ENCODE peak calls at places on chromosomes 11 and 22, in six cellular contexts. A, Y, D, K, I and Q are unnamed samples.

GRCh38 chr22:41584881-41585280 is 4.8 kb downstream of the PMM1 start:
- DNase-seq in A (no peak), Y (no peak), D (no peak), K (no peak), I (no peak), Q (no peak)

GRCh38 chr11:75966546-75967287 is 151.7 kb downstream of the UVRAG start:
- DNase-seq in A (peak), Y (peak), D (peak), K (no peak), I (no peak), Q (no peak)

GRCh38 chr11:17443423-17443822 is 33.2 kb downstream of the ABCC8 start:
- DNase-seq in A (no peak), Y (no peak), D (peak), K (no peak), I (no peak), Q (no peak)

GRCh38 chr11:62552931-62553838 is 6.6 kb upstream of the AHNAK start:
- DNase-seq in A (peak), Y (peak), D (peak), K (peak), I (peak), Q (no peak)

GRCh38 chr22:38167988-38168407 is 13.6 kb downstream of the PLA2G6 start:
- DNase-seq in A (no peak), Y (no peak), D (peak), K (peak), I (no peak), Q (no peak)

GRCh38 chr11:130882138-130882551 is 34.1 kb downstream of the SNX19 start:
- DNase-seq in A (no peak), Y (no peak), D (no peak), K (no peak), I (no peak), Q (no peak)

GRCh38 chr11:94525933-94526332 is 13.7 kb downstream of the C11orf97 start:
- DNase-seq in A (no peak), Y (peak), D (peak), K (peak), I (peak), Q (no peak)

GRCh38 chr11:28107331-28107725 is 628 bp downstream of the KIF18A start:
- DNase-seq in A (no peak), Y (peak), D (peak), K (no peak), I (no peak), Q (no peak)

GRCh38 chr22:31098633-31099110 is 8.7 kb downstream of the SELENOM start:
- DNase-seq in A (no peak), Y (no peak), D (no peak), K (peak), I (no peak), Q (no peak)

GRCh38 chr22:26330971-26331625 is 98.0 kb upstream of the ASPHD2 start:
- DNase-seq in A (no peak), Y (peak), D (peak), K (peak), I (no peak), Q (peak)

GRCh38 chr11:95230054-95231034 is 658 bp downstream of the SESN3 start:
- DNase-seq in A (no peak), Y (no peak), D (peak), K (no peak), I (peak), Q (peak)

GRCh38 chr22:29768052-29768680 is 997 bp downstream of the UQCR10 start:
- DNase-seq in A (no peak), Y (no peak), D (no peak), K (peak), I (no peak), Q (no peak)

GRCh38 chr11:118008271-118008903 is 22.2 kb downstream of the IL10RA start:
- DNase-seq in A (no peak), Y (no peak), D (peak), K (no peak), I (no peak), Q (no peak)

GRCh38 chr11:113077379-113077778 is 116.2 kb downstream of the NCAM1 start:
- DNase-seq in A (no peak), Y (no peak), D (no peak), K (no peak), I (no peak), Q (no peak)

GRCh38 chr11:86594746-86595145 is 77.7 kb downstream of the ME3 start:
- DNase-seq in A (no peak), Y (peak), D (no peak), K (no peak), I (no peak), Q (no peak)

GRCh38 chr11:119722281-119722794 is 6.7 kb downstream of the NECTIN1 start:
- DNase-seq in A (no peak), Y (no peak), D (no peak), K (no peak), I (no peak), Q (no peak)

GRCh38 chr11:12222099-12222751 is 111.8 kb downstream of the MICAL2 start:
- DNase-seq in A (no peak), Y (no peak), D (peak), K (peak), I (no peak), Q (no peak)

GRCh38 chr11:61874460-61874809 is 16.9 kb downstream of the FADS3 start:
- DNase-seq in A (no peak), Y (no peak), D (no peak), K (peak), I (no peak), Q (no peak)

GRCh38 chr11:28038775-28039174 is 69.2 kb downstream of the KIF18A start:
- DNase-seq in A (no peak), Y (no peak), D (no peak), K (no peak), I (no peak), Q (no peak)

GRCh38 chr22:20867179-20868099 is 8.6 kb downstream of the SNAP29 start:
- DNase-seq in A (no peak), Y (peak), D (peak), K (peak), I (peak), Q (no peak)

GRCh38 chr11:2804701-2805387 is 80.7 kb downstream of the CDKN1C start:
- DNase-seq in A (no peak), Y (no peak), D (no peak), K (peak), I (peak), Q (peak)

GRCh38 chr11:1875093-1875785 is 16.5 kb downstream of the PRR33 start:
- DNase-seq in A (no peak), Y (no peak), D (no peak), K (peak), I (no peak), Q (no peak)

GRCh38 chr22:45296628-45297297 is 12.0 kb downstream of the UPK3A start:
- DNase-seq in A (no peak), Y (no peak), D (no peak), K (no peak), I (no peak), Q (no peak)

GRCh38 chr11:62153087-62153395 is 29.2 kb downstream of the INCENP start:
- DNase-seq in A (no peak), Y (no peak), D (peak), K (no peak), I (no peak), Q (no peak)

GRCh38 chr22:20573176-20573829 is 65.9 kb downstream of the MED15 start:
- DNase-seq in A (no peak), Y (peak), D (no peak), K (no peak), I (no peak), Q (no peak)

GRCh38 chr11:63813563-63814382 is 517 bp downstream of the SPINDOC start:
- DNase-seq in A (no peak), Y (peak), D (peak), K (no peak), I (peak), Q (peak)

GRCh38 chr11:116738975-116739374 is 33.8 kb downstream of the BUD13 start:
- DNase-seq in A (no peak), Y (no peak), D (no peak), K (no peak), I (no peak), Q (no peak)

GRCh38 chr22:40007826-40008710 is 13.3 kb downstream of the FAM83F start:
- DNase-seq in A (no peak), Y (no peak), D (no peak), K (no peak), I (no peak), Q (no peak)

GRCh38 chr22:19105867-19106802 is 16.1 kb downstream of the DGCR2 start:
- DNase-seq in A (no peak), Y (no peak), D (no peak), K (peak), I (no peak), Q (no peak)
- TF ChIP-seq CTCF in A (peak), Y (no peak), D (no peak), K (peak), I (no peak), Q (peak)

DNA sequence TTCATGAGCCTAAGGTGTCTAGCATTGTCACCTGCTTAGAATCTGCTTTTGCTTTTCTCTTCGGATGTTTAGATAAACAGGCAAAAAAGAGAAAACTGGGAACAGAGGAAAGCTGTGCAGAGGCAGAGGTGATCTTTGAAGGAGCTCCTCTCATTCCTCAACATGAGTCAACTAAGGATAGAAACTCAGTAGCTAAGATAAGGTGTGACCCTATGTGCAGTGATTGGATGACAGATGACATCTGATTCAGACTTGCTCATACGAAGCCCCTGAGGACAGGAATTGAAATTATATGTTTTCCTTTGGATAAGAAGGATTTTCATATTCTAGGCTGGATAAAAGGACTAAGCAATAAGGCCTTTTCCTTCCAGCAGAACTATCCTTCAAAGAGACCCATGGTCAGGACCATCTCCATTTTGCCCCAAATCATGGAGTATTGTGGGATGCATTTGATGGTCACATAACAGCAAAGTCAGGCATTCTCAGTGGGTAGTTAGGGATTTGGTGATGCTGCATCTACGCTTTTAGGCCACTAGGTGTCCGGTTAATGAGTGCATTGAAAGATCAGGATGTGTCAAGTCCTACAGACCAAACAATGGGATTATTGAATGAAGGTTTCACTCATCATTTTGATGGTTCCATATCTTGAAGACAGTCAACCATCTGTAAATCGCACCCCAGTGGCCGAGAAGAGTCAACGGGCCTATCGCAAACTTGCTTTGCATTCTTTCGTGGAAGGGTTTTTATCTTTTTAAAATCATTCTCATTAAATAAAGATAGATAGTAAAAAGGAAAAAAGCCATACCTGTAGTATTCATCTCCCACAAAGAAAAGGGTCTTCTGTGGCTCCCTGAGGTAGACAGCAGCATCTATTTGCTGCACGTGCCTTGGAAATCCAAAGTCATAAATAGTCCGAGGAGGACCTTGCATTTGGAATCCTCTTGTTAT is 32.2 kb downstream of the MMP20 start:
- DNase-seq in A (no peak), Y (peak), D (peak), K (no peak), I (no peak), Q (no peak)
- TF ChIP-seq CTCF in A (peak), Y (peak), D (peak), K (no peak), I (no peak), Q (peak)

GRCh38 chr11:102263604-102264003 is 53.7 kb upstream of the BIRC3 start:
- DNase-seq in A (no peak), Y (no peak), D (no peak), K (no peak), I (no peak), Q (no peak)
- TF ChIP-seq CTCF in A (no peak), Y (no peak), D (no peak), K (no peak), I (no peak), Q (no peak)

GRCh38 chr11:65392186-65392829 is 5.9 kb downstream of the FRMD8 start:
- DNase-seq in A (no peak), Y (no peak), D (no peak), K (no peak), I (no peak), Q (no peak)

GRCh38 chr11:65388731-65389130 is 2.3 kb downstream of the FRMD8 start:
- DNase-seq in A (no peak), Y (no peak), D (no peak), K (no peak), I (no peak), Q (no peak)

GRCh38 chr11:65390099-65390941 is 3.9 kb downstream of the FRMD8 start:
- DNase-seq in A (no peak), Y (no peak), D (peak), K (no peak), I (no peak), Q (no peak)

GRCh38 chr11:65391007-65391406 is 4.6 kb downstream of the FRMD8 start:
- DNase-seq in A (no peak), Y (peak), D (peak), K (no peak), I (no peak), Q (no peak)

DNA sequence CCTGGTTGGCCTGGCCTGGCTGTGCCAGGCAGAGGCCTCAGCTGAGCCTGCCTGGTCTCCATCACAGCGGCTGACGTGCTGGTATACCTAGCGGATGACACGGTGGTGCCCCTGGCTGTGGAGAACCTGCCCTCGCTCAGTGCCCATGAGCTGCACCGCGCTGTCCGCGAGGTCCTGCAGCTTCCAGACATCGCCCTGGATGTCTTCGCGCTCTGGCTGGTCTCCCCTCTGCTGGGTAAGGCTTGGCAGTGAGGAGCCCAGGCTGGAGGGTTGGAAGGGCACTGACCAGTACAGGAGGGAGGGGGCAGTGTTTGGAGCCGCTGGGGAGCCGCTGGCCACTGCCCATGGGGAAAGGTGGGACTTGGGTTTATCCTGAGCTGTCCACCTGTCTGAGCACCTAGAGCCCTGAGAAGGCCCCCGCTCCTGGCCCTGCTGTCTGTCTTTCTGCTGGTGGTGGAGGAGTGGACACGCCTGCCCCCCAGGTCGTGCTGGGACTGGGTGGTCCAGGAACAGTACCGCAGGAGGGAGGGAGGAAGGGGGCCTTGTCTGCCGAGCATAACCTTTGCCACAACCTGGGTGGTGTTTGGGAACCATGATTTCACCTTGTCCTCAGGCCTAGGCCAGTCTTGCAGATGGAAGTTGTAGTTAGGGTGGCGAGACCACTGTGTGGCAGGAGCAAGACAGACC is 3.0 kb downstream of the FRMD8 start:
- DNase-seq in A (no peak), Y (no peak), D (no peak), K (no peak), I (no peak), Q (no peak)
- TF ChIP-seq CTCF in A (no peak), Y (no peak), D (no peak), K (no peak), I (no peak), Q (no peak)

DNA sequence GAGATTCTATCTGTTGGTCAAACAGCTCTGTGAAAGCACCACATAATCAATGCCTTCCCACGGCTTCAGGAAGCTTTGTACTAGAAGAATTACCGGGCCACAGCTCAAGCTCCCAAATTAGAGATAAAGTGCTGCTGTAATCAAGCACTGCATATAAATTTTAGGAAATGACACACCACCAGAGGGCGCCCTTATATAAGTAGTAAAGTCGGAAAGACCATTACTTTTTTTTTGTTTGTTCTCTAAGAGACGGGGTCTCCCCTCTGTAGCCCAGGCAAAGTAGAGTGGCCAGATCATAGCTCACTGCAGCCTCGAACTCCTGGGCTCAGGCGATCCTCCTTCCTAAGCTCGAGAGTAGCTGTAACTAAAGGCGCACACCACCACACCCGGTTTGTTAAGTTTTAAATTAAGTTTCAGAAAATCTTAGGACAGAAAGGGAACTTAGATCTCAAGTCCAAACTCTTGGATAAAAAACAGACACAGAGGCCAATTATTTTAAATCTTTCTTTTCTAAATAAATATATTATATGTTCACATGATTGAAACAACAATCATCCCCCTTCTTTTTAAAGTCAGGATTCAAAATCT is 32.6 kb downstream of the PRCP start:
- DNase-seq in A (no peak), Y (peak), D (peak), K (peak), I (peak), Q (peak)
- TF ChIP-seq CTCF in A (peak), Y (peak), D (peak), K (peak), I (peak), Q (peak)

DNA sequence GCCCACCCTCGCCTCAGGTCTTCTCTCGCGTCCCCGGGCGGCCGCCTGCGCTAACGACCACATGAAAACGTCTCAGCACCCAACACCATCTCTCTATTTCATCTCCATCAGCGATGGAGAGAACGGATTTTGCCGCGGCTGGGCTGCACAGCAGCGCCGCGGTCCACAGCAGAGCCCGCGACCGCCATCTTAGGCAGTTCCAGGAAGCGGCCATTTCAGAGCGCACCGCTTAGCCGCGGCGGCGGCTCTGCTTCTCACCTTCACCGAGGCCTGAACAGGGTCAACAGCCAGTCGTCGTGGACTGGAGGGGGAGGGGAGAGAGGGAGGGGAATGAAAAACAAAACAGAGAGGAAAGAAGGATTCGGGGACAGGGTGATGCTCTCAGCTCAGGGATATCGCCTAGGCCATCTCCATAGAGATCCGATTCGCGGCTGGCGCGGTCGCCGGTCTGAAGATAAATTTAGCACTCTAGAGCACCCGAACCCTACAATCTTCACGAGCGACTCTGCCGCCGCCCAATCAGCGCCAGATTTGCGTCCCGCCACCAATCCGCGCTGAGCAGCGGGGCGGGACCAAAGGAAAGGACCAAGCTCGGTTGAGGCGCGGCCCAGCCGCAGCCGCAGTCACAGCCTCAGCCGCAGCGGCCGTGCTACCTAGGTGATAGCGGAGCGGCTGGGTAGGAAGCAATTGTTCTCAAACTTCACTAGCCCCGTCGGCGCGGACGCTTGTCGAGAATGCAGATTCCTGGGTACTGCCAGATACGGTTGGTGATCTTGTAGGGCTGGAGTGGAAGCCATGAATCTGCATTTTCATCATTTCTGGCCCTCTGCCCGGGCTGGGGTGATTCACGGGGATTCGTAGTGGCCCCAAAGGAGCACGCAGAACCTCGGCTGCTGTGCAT is at the start of gene ZBED5:
- DNase-seq in A (peak), Y (peak), D (peak), K (peak), I (peak), Q (peak)
- TF ChIP-seq CTCF in A (peak), Y (peak), D (peak), K (peak), I (peak), Q (peak)

GRCh38 chr11:29279716-29280115 is 737.1 kb downstream of the KCNA4 start:
- DNase-seq in A (no peak), Y (no peak), D (no peak), K (no peak), I (no peak), Q (no peak)
- TF ChIP-seq CTCF in A (no peak), Y (no peak), D (no peak), K (no peak), I (no peak), Q (no peak)

DNA sequence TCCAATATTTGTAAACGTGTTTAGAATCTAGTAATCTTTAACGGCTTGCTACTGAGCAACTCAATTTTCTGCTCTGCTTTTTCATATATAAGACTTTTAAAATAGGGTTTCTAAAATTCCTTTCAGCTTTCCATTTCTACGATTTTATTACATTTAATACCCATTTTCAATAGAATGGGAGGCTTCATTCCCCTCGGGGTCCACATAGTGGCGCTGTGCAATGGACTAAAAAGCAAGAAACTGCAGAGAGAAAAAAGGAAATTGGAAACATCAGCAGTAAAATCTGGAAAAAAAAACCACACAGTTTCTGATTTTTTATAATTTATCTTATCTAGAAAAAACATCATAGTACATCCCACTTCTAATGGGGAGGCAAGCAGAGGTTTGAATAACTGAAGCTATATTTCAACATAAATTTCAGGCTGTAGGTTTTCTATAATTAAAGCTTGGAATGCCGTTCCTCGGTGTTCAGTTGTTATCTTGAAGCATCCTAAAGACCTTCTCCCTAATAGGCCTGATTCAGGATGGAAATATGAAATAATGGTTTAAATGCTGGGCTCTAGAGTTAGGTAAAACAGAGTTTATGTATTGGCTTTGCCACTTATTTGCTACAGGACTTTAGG is 18.7 kb upstream of the JHY start:
- DNase-seq in A (no peak), Y (peak), D (peak), K (no peak), I (peak), Q (no peak)
- TF ChIP-seq CTCF in A (peak), Y (peak), D (peak), K (peak), I (peak), Q (peak)